ENCODE peak calls at places on chromosomes 16 and 17, in seven cellular contexts. B, E, D, U, Q, G and I are unnamed samples. For H3K4me1, the result is how much of the 10 kb centered on the place peaks cover.

GRCh38 chr17:29613371-29613837 is 9.3 kb downstream of the CORO6 start:
- DNase-seq in B (peak), E (peak), D (peak), U (peak), Q (peak), G (peak), I (peak)

GRCh38 chr17:32784113-32784512 is 92.8 kb downstream of the MYO1D start:
- DNase-seq in B (no peak), E (peak), D (no peak), U (no peak), Q (no peak), G (no peak), I (no peak)

GRCh38 chr16:57462978-57463362 is 491 bp downstream of the POLR2C start:
- DNase-seq in B (no peak), E (no peak), D (no peak), U (no peak), Q (no peak), G (no peak), I (no peak)

GRCh38 chr16:57004387-57005250 is 15.3 kb downstream of the NLRC5 start:
- DNase-seq in B (no peak), E (no peak), D (no peak), U (no peak), Q (no peak), G (no peak), I (no peak)

GRCh38 chr16:89575247-89576172 is at the start of gene CPNE7:
- DNase-seq in B (no peak), E (peak), D (no peak), U (no peak), Q (no peak), G (no peak), I (no peak)

GRCh38 chr17:82356028-82356427 is 3.0 kb upstream of the TEX19 start:
- DNase-seq in B (peak), E (no peak), D (no peak), U (no peak), Q (no peak), G (no peak), I (peak)

GRCh38 chr16:77277141-77277540 is 77.9 kb downstream of the SYCE1L start:
- DNase-seq in B (no peak), E (no peak), D (no peak), U (no peak), Q (no peak), G (no peak), I (no peak)

GRCh38 chr16:50671644-50672260 is 9.4 kb downstream of the SNX20 start:
- DNase-seq in B (peak), E (peak), D (no peak), U (peak), Q (no peak), G (no peak), I (no peak)

GRCh38 chr16:57413733-57414132 is 9.2 kb downstream of the CCL17 start:
- DNase-seq in B (no peak), E (no peak), D (no peak), U (no peak), Q (no peak), G (no peak), I (no peak)

GRCh38 chr16:71916397-71916920 is 21.1 kb downstream of the IST1 start:
- DNase-seq in B (no peak), E (no peak), D (no peak), U (no peak), Q (no peak), G (no peak), I (no peak)

GRCh38 chr16:15539197-15539596 is 103.8 kb downstream of the MARF1 start:
- DNase-seq in B (no peak), E (peak), D (no peak), U (peak), Q (no peak), G (no peak), I (no peak)

GRCh38 chr17:81926451-81927144 is 937 bp downstream of the MAFG start:
- DNase-seq in B (peak), E (peak), D (peak), U (peak), Q (peak), G (no peak), I (peak)

GRCh38 chr17:76670708-76671122 is 27.2 kb upstream of the ST6GALNAC1 start:
- DNase-seq in B (no peak), E (no peak), D (no peak), U (no peak), Q (no peak), G (no peak), I (no peak)

GRCh38 chr17:9062399-9062902 is 41.1 kb downstream of the NTN1 start:
- DNase-seq in B (no peak), E (peak), D (no peak), U (no peak), Q (no peak), G (no peak), I (no peak)

GRCh38 chr17:13405807-13406206 is 195.9 kb downstream of the HS3ST3A1 start:
- DNase-seq in B (no peak), E (no peak), D (no peak), U (no peak), Q (no peak), G (no peak), I (no peak)

GRCh38 chr17:35214631-35215273 is 20.6 kb upstream of the SLC35G3 start:
- DNase-seq in B (no peak), E (no peak), D (no peak), U (no peak), Q (no peak), G (no peak), I (no peak)

GRCh38 chr16:86709902-86710601 is 131.7 kb downstream of the FOXL1 start:
- DNase-seq in B (no peak), E (no peak), D (no peak), U (no peak), Q (no peak), G (no peak), I (no peak)

GRCh38 chr16:11597737-11598136 is 11.0 kb upstream of the LITAF start:
- DNase-seq in B (peak), E (no peak), D (peak), U (no peak), Q (no peak), G (no peak), I (no peak)

GRCh38 chr16:80198995-80199299 is 341.8 kb upstream of the DYNLRB2 start:
- DNase-seq in B (peak), E (no peak), D (no peak), U (no peak), Q (no peak), G (no peak), I (no peak)

GRCh38 chr17:35046245-35046644 is 17.3 kb downstream of the RFFL start:
- DNase-seq in B (no peak), E (no peak), D (no peak), U (no peak), Q (no peak), G (no peak), I (no peak)

GRCh38 chr17:32006957-32007462 is at the start of gene LRRC37B:
- DNase-seq in B (peak), E (peak), D (peak), U (peak), Q (peak), G (peak), I (peak)

GRCh38 chr17:68573338-68573737 is 27.8 kb downstream of the FAM20A start:
- DNase-seq in B (no peak), E (no peak), D (no peak), U (no peak), Q (no peak), G (no peak), I (no peak)

GRCh38 chr17:77242118-77242800 is 101.5 kb downstream of the SEC14L1 start:
- DNase-seq in B (no peak), E (no peak), D (no peak), U (peak), Q (no peak), G (no peak), I (no peak)

GRCh38 chr16:81758376-81758775 is 20.7 kb upstream of the PLCG2 start:
- DNase-seq in B (peak), E (no peak), D (no peak), U (no peak), Q (no peak), G (no peak), I (no peak)

GRCh38 chr17:40402668-40403067 is 15.0 kb downstream of the TOP2A start:
- DNase-seq in B (no peak), E (no peak), D (no peak), U (no peak), Q (no peak), G (no peak), I (no peak)
- TF ChIP-seq CTCF in B (no peak), E (no peak), D (no peak), U (no peak), Q (no peak), G (no peak), I (no peak)

DNA sequence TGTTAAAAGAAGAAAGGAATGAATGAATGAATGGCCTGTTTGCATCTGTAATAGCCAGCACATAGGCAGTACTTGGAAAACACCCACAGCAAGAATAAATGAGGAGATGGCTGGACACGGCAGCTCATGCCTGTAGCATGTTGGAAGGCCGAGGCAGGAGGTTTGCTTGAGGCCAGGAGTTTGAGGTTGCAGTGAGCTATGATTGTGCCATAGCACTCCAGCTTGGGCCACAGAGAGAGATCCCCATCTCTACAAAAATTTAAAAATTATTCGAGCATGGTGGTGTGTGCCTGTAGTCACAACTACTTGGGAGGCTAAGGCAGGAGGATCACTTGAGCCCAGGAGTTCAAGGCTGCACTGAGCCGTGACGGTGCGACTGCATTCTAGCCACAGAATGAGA is 12.5 kb downstream of the IL4R start:
- DNase-seq in B (no peak), E (no peak), D (no peak), U (no peak), Q (no peak), G (no peak), I (no peak)
- H3K4me1 ChIP-seq in B (under half), E (half or more), D (under half), U (under half), Q (half or more), G (half or more), I (half or more)

GRCh38 chr17:58329808-58330543 is 1.4 kb upstream of the TSPOAP1 start:
- DNase-seq in B (no peak), E (no peak), D (no peak), U (peak), Q (no peak), G (no peak), I (no peak)
- H3K27ac ChIP-seq in B (no peak), E (no peak), D (no peak), U (peak), Q (no peak), G (no peak), I (no peak)

GRCh38 chr16:476039-476438 is 50.6 kb downstream of the RAB11FIP3 start:
- DNase-seq in B (no peak), E (no peak), D (peak), U (no peak), Q (no peak), G (no peak), I (no peak)
- TF ChIP-seq CTCF in B (no peak), E (no peak), D (no peak), U (no peak), Q (no peak), G (no peak), I (no peak)

GRCh38 chr17:17795946-17796786 is 40.6 kb downstream of the SREBF1 start:
- DNase-seq in B (no peak), E (no peak), D (no peak), U (no peak), Q (no peak), G (no peak), I (no peak)
- H3K4me1 ChIP-seq in B (under half), E (under half), D (under half), U (under half), Q (under half), G (under half), I (under half)

GRCh38 chr16:228917-229730 is at the start of gene LUC7L:
- DNase-seq in B (peak), E (peak), D (peak), U (peak), Q (peak), G (no peak), I (peak)

GRCh38 chr16:230949-231348 is 1.7 kb upstream of the LUC7L start:
- DNase-seq in B (no peak), E (peak), D (no peak), U (no peak), Q (no peak), G (no peak), I (no peak)

GRCh38 chr16:234468-235305 is at the start of gene FAM234A:
- DNase-seq in B (peak), E (peak), D (peak), U (peak), Q (peak), G (peak), I (peak)

GRCh38 chr16:228151-228855 is 946 bp downstream of the LUC7L start:
- DNase-seq in B (no peak), E (peak), D (no peak), U (peak), Q (no peak), G (no peak), I (no peak)

GRCh38 chr16:229731-230281 is 557 bp upstream of the LUC7L start:
- DNase-seq in B (no peak), E (no peak), D (no peak), U (no peak), Q (no peak), G (no peak), I (no peak)
- H3K27ac ChIP-seq in B (no peak), E (no peak), D (no peak), U (no peak), Q (peak), G (peak), I (peak)

GRCh38 chr16:2883027-2883846 is at the start of gene FLYWCH2:
- DNase-seq in B (peak), E (peak), D (peak), U (peak), Q (peak), G (peak), I (peak)
- TF ChIP-seq CTCF in B (no peak), E (peak), D (no peak), U (no peak), Q (peak), G (peak), I (no peak)

GRCh38 chr17:40348136-40348504 is 16.4 kb downstream of the GJD3 start:
- DNase-seq in B (no peak), E (peak), D (no peak), U (no peak), Q (no peak), G (no peak), I (no peak)
- H3K4me1 ChIP-seq in B (half or more), E (half or more), D (under half), U (under half), Q (half or more), G (half or more), I (half or more)

DNA sequence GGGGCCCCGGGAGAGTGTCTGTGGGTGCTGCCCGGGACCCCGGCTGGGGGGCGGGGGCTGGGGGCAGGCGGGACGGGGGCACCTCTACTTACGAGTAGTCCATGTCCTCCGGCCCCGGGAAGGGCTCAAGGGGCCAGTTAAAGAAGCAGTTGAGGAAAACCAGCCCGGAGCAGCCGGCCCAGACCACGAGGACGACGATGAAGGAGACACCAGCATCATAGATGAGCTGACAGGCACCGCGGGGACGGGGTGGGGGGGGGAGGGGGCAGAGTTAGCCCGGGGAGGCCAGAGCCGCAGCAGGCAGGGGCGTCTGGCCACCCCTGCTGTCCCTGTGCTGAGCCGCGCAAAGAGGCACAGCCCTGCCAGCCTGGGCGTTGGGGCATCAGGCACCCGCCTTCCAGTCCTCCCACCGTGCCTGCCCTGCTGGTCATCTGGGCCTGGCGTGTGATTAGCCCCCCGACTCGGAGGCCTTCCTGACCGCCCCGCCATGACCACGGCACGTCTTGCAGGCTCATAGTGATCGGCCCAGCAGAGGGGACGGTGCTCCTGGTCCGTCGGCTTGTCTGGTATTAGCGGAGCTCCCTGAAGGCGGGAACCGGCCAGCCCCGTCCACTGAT is 29.0 kb upstream of the PITPNA start:
- DNase-seq in B (no peak), E (no peak), D (no peak), U (no peak), Q (no peak), G (no peak), I (no peak)
- H3K27ac ChIP-seq in B (no peak), E (no peak), D (no peak), U (no peak), Q (no peak), G (no peak), I (peak)

GRCh38 chr17:64230551-64231408 is 32.3 kb downstream of the TEX2 start:
- DNase-seq in B (peak), E (no peak), D (no peak), U (no peak), Q (no peak), G (no peak), I (no peak)

GRCh38 chr17:64236827-64237403 is 26.1 kb downstream of the TEX2 start:
- DNase-seq in B (no peak), E (peak), D (no peak), U (no peak), Q (no peak), G (no peak), I (no peak)

GRCh38 chr17:64232466-64233262 is 30.4 kb downstream of the TEX2 start:
- DNase-seq in B (no peak), E (peak), D (no peak), U (no peak), Q (no peak), G (no peak), I (no peak)

GRCh38 chr17:64231567-64232141 is 31.4 kb downstream of the TEX2 start:
- DNase-seq in B (no peak), E (no peak), D (no peak), U (no peak), Q (no peak), G (no peak), I (no peak)

GRCh38 chr17:64234961-64235360 is 28.1 kb downstream of the TEX2 start:
- DNase-seq in B (no peak), E (no peak), D (no peak), U (no peak), Q (no peak), G (no peak), I (no peak)
- TF ChIP-seq CTCF in B (no peak), E (no peak), D (no peak), U (no peak), Q (no peak), G (no peak), I (no peak)